ENCODE peak calls at places on chromosomes 3 and 15, in nine cellular contexts. H is right lobe of liver, R is adrenal gland, Q is OCI-LY7, Z is T-helper 17 cell, D is mucosa of descending colon, X is SK-N-SH, W is Peyer's patch, O is left ventricle myocardium inferior. S is an unnamed sample.

GRCh38 chr3:42377681-42378080 is 32.7 kb downstream of the LYZL4 start:
- DNase-seq in Q (no peak), D (no peak), X (no peak), Z (no peak), R (no peak), H (no peak), W (no peak), O (no peak), S (no peak)

GRCh38 chr3:38579146-38579545 is 70.3 kb downstream of the SCN5A start:
- DNase-seq in W (no peak), Z (no peak), R (no peak), H (no peak), O (peak; percentile 89), D (no peak), Q (no peak), X (peak; percentile 78), S (no peak)

GRCh38 chr3:49387721-49388120 is 24.1 kb downstream of the RHOA start:
- DNase-seq in O (no peak), H (no peak), D (no peak), Z (no peak), Q (no peak), R (no peak), X (no peak), W (no peak), S (no peak)

GRCh38 chr15:39782441-39783138 is at the start of gene FSIP1:
- DNase-seq in W (peak; percentile 97), R (peak; percentile 97), O (peak; percentile 95), D (peak; percentile 99), Z (peak; percentile 92), Q (peak; percentile 98), X (peak; percentile 97), H (peak; percentile 96), S (peak; percentile 98)

GRCh38 chr3:197417451-197417850 is 119.0 kb upstream of the DLG1 start:
- DNase-seq in R (no peak), X (no peak), W (no peak), D (no peak), H (no peak), Z (no peak), Q (no peak), O (no peak), S (no peak)

GRCh38 chr15:31013863-31014607 is 22.6 kb upstream of the MTMR10 start:
- DNase-seq in H (no peak), X (no peak), W (no peak), D (no peak), R (no peak), O (no peak), Z (no peak), Q (peak; percentile 81), S (no peak)

GRCh38 chr3:58874248-58874741 is 175.5 kb downstream of the CFAP20DC start:
- DNase-seq in H (no peak), R (no peak), O (no peak), X (no peak), D (no peak), Z (no peak), W (no peak), Q (no peak), S (no peak)

GRCh38 chr3:53846134-53846850 is at the start of the genes CHDH and IL17RB:
- DNase-seq in H (peak; percentile 91), X (peak; percentile 83), Q (peak; percentile 12), W (no peak), Z (peak; percentile 27), O (peak; percentile 58), R (peak; percentile 74), D (peak; percentile 92), S (peak; percentile 77)

GRCh38 chr15:67820147-67820991 is 4.9 kb upstream of the SKOR1 start:
- DNase-seq in D (no peak), Z (no peak), Q (no peak), W (no peak), O (no peak), H (no peak), R (no peak), X (no peak), S (no peak)

GRCh38 chr3:128205616-128206015 is 52.3 kb downstream of the EEFSEC start:
- DNase-seq in Z (no peak), W (no peak), X (peak; percentile 42), Q (no peak), O (no peak), R (no peak), D (no peak), H (no peak), S (no peak)

GRCh38 chr3:71380096-71380495 is 203.4 kb downstream of the FOXP1 start:
- DNase-seq in Z (no peak), O (no peak), H (no peak), D (no peak), R (no peak), Q (no peak), W (no peak), X (peak; percentile 18), S (no peak)

GRCh38 chr3:105812194-105812586 is 56.6 kb downstream of the CBLB start:
- DNase-seq in W (no peak), X (no peak), Q (no peak), O (no peak), Z (no peak), H (no peak), D (no peak), R (no peak), S (no peak)

GRCh38 chr15:42111924-42112323 is 17.6 kb upstream of the PLA2G4D start:
- DNase-seq in Z (no peak), X (no peak), D (no peak), Q (no peak), R (no peak), W (no peak), O (no peak), H (no peak), S (no peak)

GRCh38 chr3:142272200-142272891 is 47.0 kb upstream of the GK5 start:
- DNase-seq in Z (no peak), Q (no peak), W (no peak), O (no peak), X (no peak), R (no peak), H (no peak), D (no peak), S (no peak)

GRCh38 chr3:109853077-109853732 is 515.9 kb upstream of the DPPA4 start:
- DNase-seq in O (no peak), Q (no peak), X (no peak), R (no peak), W (no peak), H (no peak), Z (no peak), D (no peak), S (no peak)

GRCh38 chr15:77042955-77043920 is 27.7 kb downstream of the TSPAN3 start:
- DNase-seq in Z (no peak), R (no peak), Q (no peak), X (no peak), D (no peak), O (no peak), H (no peak), W (no peak), S (no peak)

GRCh38 chr3:111735271-111735758 is 123.8 kb upstream of the PHLDB2 start:
- DNase-seq in D (no peak), H (no peak), W (no peak), Z (no peak), R (no peak), Q (no peak), O (no peak), X (no peak), S (no peak)

GRCh38 chr15:60462027-60462426 is 16.9 kb downstream of the ICE2 start:
- DNase-seq in R (no peak), D (no peak), Q (no peak), H (no peak), W (no peak), O (no peak), Z (no peak), X (no peak), S (no peak)

GRCh38 chr15:74773329-74773728 is 8.6 kb upstream of the CSK start:
- DNase-seq in Z (no peak), Q (no peak), W (no peak), D (peak; percentile 46), H (no peak), O (no peak), R (no peak), X (no peak), S (no peak)
- H3K9me3 ChIP-seq in Z (no peaks in the 10 kb centered on the region), Q (no peaks in the 10 kb centered on the region), W (no peaks in the 10 kb centered on the region), D (no peaks in the 10 kb centered on the region), H (no peaks in the 10 kb centered on the region), O (no peaks in the 10 kb centered on the region), R (no peaks in the 10 kb centered on the region), X (no peaks in the 10 kb centered on the region), S (no peaks in the 10 kb centered on the region)

DNA sequence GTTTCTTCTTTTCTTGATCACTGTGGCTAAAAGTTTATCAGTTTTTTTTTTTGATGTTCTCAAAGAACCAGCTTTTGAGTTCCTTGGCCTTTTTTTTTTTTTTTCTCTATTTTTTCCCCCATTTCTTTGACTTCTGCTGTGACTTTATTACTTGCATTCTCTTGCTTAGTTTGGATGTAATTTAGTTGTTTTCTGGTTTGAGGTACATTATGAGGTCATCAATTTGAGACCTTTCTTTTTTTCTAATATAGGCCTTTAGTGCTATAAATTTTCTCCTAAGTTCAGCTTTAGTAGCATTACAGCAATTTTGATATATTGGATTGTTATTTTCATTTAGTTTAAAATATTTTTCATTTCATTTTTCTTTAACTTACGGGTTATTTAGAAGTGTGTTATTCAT is 35.3 kb downstream of the TCF12 start:
- DNase-seq in X (no peak), Q (no peak), W (no peak), Z (no peak), H (no peak), R (no peak), D (no peak), O (no peak), S (no peak)
- H3K9me3 ChIP-seq in X (peaks cover 25% of the 10 kb centered on the region), Q (peaks cover 19% of the 10 kb centered on the region), W (no peaks in the 10 kb centered on the region), Z (no peaks in the 10 kb centered on the region), H (no peaks in the 10 kb centered on the region), R (no peaks in the 10 kb centered on the region), D (peaks cover 13% of the 10 kb centered on the region), O (peaks cover 35% of the 10 kb centered on the region), S (no peaks in the 10 kb centered on the region)

DNA sequence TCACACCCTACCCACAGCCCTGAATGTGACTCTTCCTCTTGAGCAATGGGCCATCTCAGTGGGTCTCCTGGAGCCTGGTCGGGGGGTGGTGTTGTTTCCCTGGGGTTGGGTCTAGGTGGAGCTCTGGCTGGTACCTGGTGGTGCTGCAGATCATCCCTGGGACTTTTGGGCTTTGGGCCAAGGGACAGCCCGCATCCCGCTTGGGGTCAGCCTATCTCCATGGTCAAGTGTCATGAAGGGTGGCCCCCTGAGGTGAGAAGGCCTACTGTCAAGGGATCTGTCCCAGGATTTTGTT is 202.0 kb downstream of the UBE3A start:
- DNase-seq in D (no peak), R (no peak), X (no peak), O (no peak), W (no peak), H (peak; percentile 9), Z (no peak), Q (no peak), S (no peak)
- H3K9me3 ChIP-seq in D (peaks cover 96% of the 10 kb centered on the region), R (no peaks in the 10 kb centered on the region), X (no peaks in the 10 kb centered on the region), O (peaks cover 21% of the 10 kb centered on the region), W (no peaks in the 10 kb centered on the region), H (no peaks in the 10 kb centered on the region), Z (no peaks in the 10 kb centered on the region), Q (no peaks in the 10 kb centered on the region), S (no peaks in the 10 kb centered on the region)

DNA sequence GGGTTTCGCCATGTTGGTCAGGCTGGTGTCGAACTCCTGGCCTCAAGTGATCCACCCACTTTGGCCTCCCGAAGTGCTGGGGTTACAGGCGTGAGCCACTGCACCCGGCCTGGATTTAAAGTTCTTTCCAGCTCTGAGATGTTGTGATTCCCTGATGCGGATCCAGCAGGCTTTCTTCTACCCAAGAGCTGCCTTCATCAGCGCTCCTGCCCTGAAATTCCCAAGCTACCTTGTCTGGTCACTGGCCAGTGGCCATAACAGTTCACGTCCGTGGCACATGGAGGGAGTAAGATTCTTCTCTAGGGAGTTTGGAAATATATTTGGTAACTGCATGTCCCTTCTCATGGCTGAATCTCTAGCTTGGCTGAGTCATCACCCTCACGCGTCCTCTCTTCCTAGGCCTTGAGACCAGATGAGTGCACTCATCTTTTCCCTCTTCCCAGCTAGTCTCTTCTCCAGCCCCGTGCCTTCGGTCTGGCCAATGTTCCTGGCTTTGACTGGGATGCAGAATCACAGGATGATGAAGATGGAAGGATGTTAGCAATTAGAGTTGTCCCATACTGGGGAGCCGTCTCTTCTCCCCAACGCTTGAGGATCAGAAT is 29.8 kb upstream of the APOD start:
- DNase-seq in Q (no peak), R (peak; percentile 71), W (no peak), D (no peak), Z (no peak), X (no peak), H (no peak), O (no peak), S (no peak)
- H3K9me3 ChIP-seq in Q (peaks cover 7% of the 10 kb centered on the region), R (no peaks in the 10 kb centered on the region), W (no peaks in the 10 kb centered on the region), D (no peaks in the 10 kb centered on the region), Z (no peaks in the 10 kb centered on the region), X (no peaks in the 10 kb centered on the region), H (no peaks in the 10 kb centered on the region), O (no peaks in the 10 kb centered on the region), S (no peaks in the 10 kb centered on the region)